ENCODE peak calls at places on chromosomes 3 and 15, in ten cellular contexts. L, S, B, A, N, O, V, P, R and G are unnamed samples.

GRCh38 chr3:66763294-66763693 is 234.8 kb upstream of the KBTBD8 start:
- DNase-seq in A (no peak), P (peak), B (no peak), R (no peak), O (no peak), S (no peak), N (peak), L (peak), V (no peak), G (no peak)

GRCh38 chr3:156535162-156535627 is 19.7 kb downstream of the SSR3 start:
- DNase-seq in L (peak), A (no peak), O (no peak), R (peak), N (peak), V (no peak), P (peak), B (peak), S (no peak), G (no peak)

GRCh38 chr15:83206971-83207621 is 527 bp downstream of the HDGFL3 start:
- DNase-seq in P (peak), S (peak), O (no peak), L (peak), N (peak), B (peak), R (peak), A (no peak), V (no peak), G (no peak)

GRCh38 chr3:112362221-112362620 is 29.3 kb downstream of the CD200 start:
- DNase-seq in A (no peak), R (no peak), P (no peak), O (no peak), V (no peak), S (no peak), L (no peak), N (no peak), B (no peak), G (no peak)

GRCh38 chr3:42507252-42507651 is 4.8 kb downstream of the VIPR1 start:
- DNase-seq in L (no peak), V (no peak), B (peak), N (no peak), R (no peak), A (no peak), O (no peak), P (peak), S (no peak), G (no peak)

GRCh38 chr15:62607643-62608042 is 434.9 kb upstream of the TPM1 start:
- DNase-seq in N (peak), S (no peak), O (no peak), B (no peak), P (no peak), R (no peak), V (no peak), L (peak), A (no peak), G (no peak)

GRCh38 chr15:95520511-95520910 is 810.0 kb upstream of the NR2F2 start:
- DNase-seq in L (peak), A (no peak), P (no peak), B (no peak), S (no peak), R (no peak), V (no peak), O (no peak), N (no peak), G (no peak)

GRCh38 chr3:57852896-57853295 is 96.8 kb downstream of the SLMAP start:
- DNase-seq in S (no peak), P (no peak), N (peak), R (no peak), B (no peak), L (peak), V (no peak), A (no peak), O (no peak), G (no peak)

GRCh38 chr3:32743934-32744333 is 58.9 kb downstream of the CNOT10 start:
- DNase-seq in L (no peak), P (no peak), R (no peak), B (no peak), N (peak), A (no peak), S (no peak), V (no peak), O (no peak), G (no peak)

GRCh38 chr3:18446067-18446793 is 21.1 kb upstream of the SATB1 start:
- DNase-seq in N (no peak), L (no peak), V (no peak), S (no peak), O (no peak), P (no peak), R (no peak), B (no peak), A (no peak), G (no peak)

GRCh38 chr3:27792869-27793268 is 70.7 kb upstream of the EOMES start:
- DNase-seq in R (no peak), P (peak), O (no peak), A (no peak), N (no peak), L (no peak), V (no peak), S (no peak), B (no peak), G (no peak)

GRCh38 chr15:85840079-85840801 is 45.5 kb upstream of the KLHL25 start:
- DNase-seq in R (peak), A (peak), S (peak), V (peak), O (peak), B (peak), L (peak), P (peak), N (peak), G (peak)

GRCh38 chr15:35491173-35491572 is 54.8 kb downstream of the DPH6 start:
- DNase-seq in O (no peak), B (no peak), P (no peak), N (no peak), L (no peak), V (no peak), S (no peak), R (no peak), A (no peak), G (no peak)

GRCh38 chr3:59772416-59773408 is 722.9 kb upstream of the CFAP20DC start:
- DNase-seq in N (no peak), L (no peak), B (no peak), V (peak), P (no peak), O (no peak), S (no peak), R (no peak), A (peak), G (no peak)

GRCh38 chr3:46705022-46705530 is 3.9 kb downstream of the TMIE start:
- DNase-seq in N (peak), P (peak), A (no peak), V (peak), R (peak), S (no peak), L (peak), B (peak), O (peak), G (no peak)

GRCh38 chr3:42747581-42747980 is 25.5 kb downstream of the CCDC13 start:
- DNase-seq in O (no peak), V (peak), P (no peak), L (no peak), S (no peak), A (no peak), R (no peak), B (no peak), N (no peak), G (no peak)

GRCh38 chr3:77825045-77825827 is 785.3 kb downstream of the ROBO2 start:
- DNase-seq in O (no peak), L (peak), V (no peak), S (no peak), B (no peak), A (no peak), P (no peak), N (peak), R (peak), G (no peak)

GRCh38 chr3:33035596-33035995 is 61.4 kb downstream of the GLB1 start:
- DNase-seq in B (no peak), L (peak), O (no peak), R (no peak), P (no peak), A (no peak), S (no peak), V (no peak), N (peak), G (no peak)

GRCh38 chr3:732326-732928 is 360.4 kb upstream of the CNTN6 start:
- DNase-seq in O (no peak), A (no peak), B (no peak), S (no peak), P (no peak), N (no peak), L (no peak), V (no peak), R (no peak), G (no peak)

GRCh38 chr15:79088426-79089205 is 2.0 kb downstream of the RASGRF1 start:
- DNase-seq in R (no peak), P (no peak), L (no peak), V (no peak), A (no peak), O (no peak), S (no peak), N (no peak), B (no peak), G (no peak)

GRCh38 chr3:15440891-15441290 is 13.5 kb downstream of the EAF1 start:
- DNase-seq in S (no peak), V (no peak), R (no peak), B (no peak), A (no peak), O (no peak), L (peak), P (no peak), N (peak), G (no peak)

GRCh38 chr3:77468408-77469045 is 428.6 kb downstream of the ROBO2 start:
- DNase-seq in A (no peak), S (no peak), O (peak), P (peak), L (peak), R (peak), V (no peak), N (no peak), B (peak), G (no peak)

GRCh38 chr3:32872487-32873382 is 54.9 kb downstream of the TRIM71 start:
- DNase-seq in P (no peak), L (peak), O (no peak), N (peak), A (no peak), R (no peak), S (peak), V (no peak), B (peak), G (peak)

GRCh38 chr15:85700767-85701166 is 94.0 kb downstream of the KLHL25 start:
- DNase-seq in O (no peak), V (no peak), N (no peak), P (no peak), S (no peak), R (no peak), B (no peak), A (no peak), L (no peak), G (no peak)

GRCh38 chr3:48694610-48695051 is 8.9 kb upstream of the NCKIPSD start:
- DNase-seq in V (no peak), A (no peak), S (no peak), P (peak), R (no peak), O (no peak), B (peak), N (peak), L (peak), G (no peak)

GRCh38 chr3:187191271-187191670 is 6.0 kb upstream of the RTP1 start:
- DNase-seq in P (no peak), O (no peak), R (no peak), V (no peak), A (no peak), S (no peak), N (no peak), L (no peak), B (no peak), G (no peak)

GRCh38 chr3:197372076-197372661 is 73.8 kb upstream of the DLG1 start:
- DNase-seq in V (no peak), S (no peak), P (no peak), R (peak), N (peak), A (no peak), L (peak), O (no peak), B (no peak), G (peak)